ENCODE peak calls at places on chromosomes 2 and 18, in four cellular contexts. T is GM13976, Z is suprapubic skin, Y is AG10803. V is an unnamed sample.

GRCh38 chr2:147092266-147092665 is 752.6 kb upstream of the ACVR2A start:
- DNase-seq in T (no peak), Z (no peak), Y (no peak), V (no peak)

GRCh38 chr18:74929110-74929509 is 279.8 kb downstream of the PTGR3 start:
- DNase-seq in T (no peak), Z (no peak), Y (no peak), V (no peak)

GRCh38 chr2:20487392-20488135 is 40.7 kb downstream of the RHOB start:
- DNase-seq in T (no peak), Z (peak; percentile 53), Y (no peak), V (no peak)

GRCh38 chr2:152459116-152459515 is 124.1 kb downstream of the FMNL2 start:
- DNase-seq in T (no peak), Z (no peak), Y (no peak), V (no peak)

GRCh38 chr18:48643262-48643661 is 104.4 kb downstream of the CTIF start:
- DNase-seq in T (no peak), Z (no peak), Y (no peak), V (no peak)

GRCh38 chr18:31155498-31155897 is 7.2 kb downstream of the DSC1 start:
- DNase-seq in T (no peak), Z (no peak), Y (no peak), V (no peak)

GRCh38 chr2:102055346-102055975 is 63.7 kb downstream of the IL1R2 start:
- DNase-seq in T (no peak), Z (peak; percentile 49), Y (peak; percentile 49), V (no peak)

GRCh38 chr2:134406311-134406710 is 152.4 kb downstream of the MGAT5 start:
- DNase-seq in T (no peak), Z (no peak), Y (no peak), V (no peak)

GRCh38 chr2:16615687-16616615 is 49.7 kb downstream of the CYRIA start:
- DNase-seq in T (no peak), Z (no peak), Y (no peak), V (no peak)

GRCh38 chr2:60998628-60999545 is 18.6 kb upstream of the PEX13 start:
- DNase-seq in T (peak; percentile 61), Z (no peak), Y (peak; percentile 44), V (peak; percentile 45)

GRCh38 chr18:11955299-11956029 is 25.8 kb upstream of the IMPA2 start:
- DNase-seq in T (no peak), Z (no peak), Y (peak; percentile 83), V (no peak)

GRCh38 chr2:28766070-28766469 is 14.4 kb downstream of the PPP1CB start:
- DNase-seq in T (no peak), Z (no peak), Y (no peak), V (no peak)

GRCh38 chr2:70709275-70709674 is 58.7 kb downstream of the ADD2 start:
- DNase-seq in T (no peak), Z (no peak), Y (peak; percentile 48), V (no peak)

GRCh38 chr18:251572-251971 is 16.3 kb downstream of the THOC1 start:
- DNase-seq in T (no peak), Z (no peak), Y (no peak), V (no peak)

GRCh38 chr2:110716959-110717645 is 15.3 kb upstream of the ACOXL start:
- DNase-seq in T (no peak), Z (no peak), Y (peak; percentile 17), V (no peak)

GRCh38 chr18:56789889-56790180 is 138.7 kb downstream of the WDR7 start:
- DNase-seq in T (no peak), Z (no peak), Y (no peak), V (no peak)

GRCh38 chr18:63320041-63320689 is 596 bp upstream of the BCL2 start:
- DNase-seq in T (peak; percentile 90), Z (peak; percentile 90), Y (peak; percentile 77), V (peak; percentile 93)

GRCh38 chr2:179595284-179595683 is 266.1 kb downstream of the ZNF385B start:
- DNase-seq in T (no peak), Z (no peak), Y (no peak), V (no peak)

GRCh38 chr18:6406075-6406909 is 8.4 kb downstream of the L3MBTL4 start:
- DNase-seq in T (no peak), Z (peak; percentile 66), Y (peak; percentile 54), V (no peak)

GRCh38 chr2:60414731-60415130 is 138.7 kb downstream of the BCL11A start:
- DNase-seq in T (no peak), Z (no peak), Y (peak; percentile 84), V (no peak)

GRCh38 chr2:144454466-144455287 is 65.2 kb downstream of the ZEB2 start:
- DNase-seq in T (no peak), Z (no peak), Y (no peak), V (no peak)

GRCh38 chr2:16142383-16143361 is 202.3 kb downstream of the MYCN start:
- DNase-seq in T (no peak), Z (no peak), Y (no peak), V (no peak)

GRCh38 chr2:23530909-23531276 is 145.9 kb downstream of the KLHL29 start:
- DNase-seq in T (no peak), Z (no peak), Y (no peak), V (no peak)

GRCh38 chr2:213609570-213610170 is 325.4 kb downstream of the SPAG16 start:
- DNase-seq in T (no peak), Z (no peak), Y (no peak), V (no peak)

GRCh38 chr18:23800902-23801301 is 111.6 kb downstream of the LAMA3 start:
- DNase-seq in T (no peak), Z (no peak), Y (no peak), V (no peak)

GRCh38 chr18:23802817-23803216 is 113.6 kb downstream of the LAMA3 start:
- DNase-seq in T (no peak), Z (no peak), Y (no peak), V (no peak)

GRCh38 chr18:23805898-23806297 is 116.6 kb downstream of the LAMA3 start:
- DNase-seq in T (no peak), Z (no peak), Y (peak; percentile 20), V (no peak)

GRCh38 chr18:23799540-23799939 is 110.3 kb downstream of the LAMA3 start:
- DNase-seq in T (no peak), Z (no peak), Y (no peak), V (no peak)

GRCh38 chr18:23803755-23804154 is 114.5 kb downstream of the LAMA3 start:
- DNase-seq in T (no peak), Z (no peak), Y (no peak), V (no peak)
- TF ChIP-seq CTCF in T (no peak), Z (no peak), Y (no peak), V (no peak)

DNA sequence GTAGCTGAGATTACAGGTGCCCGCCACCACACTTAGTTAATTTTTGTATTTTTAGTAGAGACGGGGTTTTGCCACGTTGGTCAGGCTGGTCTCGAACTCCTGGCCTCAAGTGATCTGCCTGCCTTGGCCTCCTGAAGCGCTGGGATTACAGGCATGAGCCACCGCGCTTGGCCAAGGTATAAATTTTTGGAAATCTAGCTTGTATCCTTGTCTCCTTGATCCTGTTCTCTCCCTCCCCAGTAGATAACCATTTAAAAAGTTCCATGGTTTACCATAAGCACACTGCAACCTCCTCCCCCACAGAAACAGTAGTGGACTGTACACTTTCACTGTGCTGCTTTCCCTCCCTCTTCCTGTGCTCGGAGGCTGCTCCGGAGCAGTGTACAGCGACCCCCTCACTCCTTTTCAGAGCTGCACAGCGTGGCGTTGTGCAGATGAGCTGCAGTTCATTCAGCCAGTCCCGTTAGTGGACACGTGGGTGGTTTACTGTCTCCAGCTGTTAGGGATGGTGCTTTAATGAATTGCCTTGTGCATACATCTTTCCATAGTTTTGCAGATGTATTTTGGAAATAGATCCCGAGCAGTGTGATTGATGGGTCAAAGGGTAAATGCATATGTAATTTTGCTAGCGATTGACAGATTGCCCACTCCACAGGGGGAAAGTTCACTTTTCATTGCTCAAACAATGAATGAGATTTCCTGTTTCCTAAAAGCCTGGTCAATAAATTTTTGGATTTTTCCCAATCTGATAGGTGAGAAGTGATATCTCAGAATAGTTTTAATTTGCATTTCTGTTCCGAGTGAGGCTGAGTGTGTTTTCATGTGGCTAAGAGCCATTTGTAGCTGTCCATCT is 14.8 kb downstream of the ASB1 start:
- DNase-seq in T (no peak), Z (no peak), Y (no peak), V (no peak)
- TF ChIP-seq CTCF in T (no peak), Z (no peak), Y (no peak), V (no peak)

GRCh38 chr18:34867520-34867919 is 157.4 kb downstream of the DTNA start:
- DNase-seq in T (no peak), Z (no peak), Y (no peak), V (no peak)
- TF ChIP-seq CTCF in T (no peak), Z (no peak), Y (peak; percentile 17), V (no peak)

GRCh38 chr2:64012115-64012514 is 7.1 kb downstream of the VPS54 start:
- DNase-seq in T (no peak), Z (no peak), Y (no peak), V (no peak)
- TF ChIP-seq CTCF in T (no peak), Z (no peak), Y (no peak), V (no peak)

DNA sequence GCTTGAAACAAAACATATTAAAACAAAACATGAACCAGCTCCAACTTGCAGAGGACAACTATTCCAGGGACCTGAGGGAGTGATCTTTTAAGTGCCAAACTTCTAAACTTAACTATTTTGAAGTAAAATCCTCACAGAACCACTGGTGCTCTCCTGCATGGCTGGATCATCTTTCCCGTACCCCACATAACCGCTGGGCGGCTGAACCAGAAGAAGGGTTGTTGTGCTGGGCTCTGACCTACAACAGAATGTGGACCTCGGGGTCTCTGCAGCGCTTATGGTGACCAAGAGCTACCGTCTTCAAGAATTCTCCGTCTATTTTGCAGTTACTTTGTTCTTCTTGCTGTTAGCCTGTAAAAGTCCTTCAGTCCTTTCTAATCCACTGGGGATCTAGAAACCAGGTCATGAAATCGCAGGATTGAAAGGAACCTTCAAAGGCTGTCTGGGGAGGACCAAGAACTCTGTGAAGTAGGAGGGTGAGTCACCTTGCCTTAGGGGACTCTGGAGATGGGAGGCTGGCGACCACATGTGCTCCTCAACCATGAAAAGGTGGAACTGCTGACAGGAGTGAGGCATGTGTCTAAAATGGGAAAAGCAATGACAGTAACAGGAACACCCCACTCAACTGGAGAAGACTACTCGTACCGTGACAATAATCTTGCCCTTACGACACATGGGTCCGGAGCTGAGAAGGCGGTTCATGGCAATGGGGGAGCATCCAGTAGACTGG is 46.6 kb downstream of the HDLBP start:
- DNase-seq in T (no peak), Z (no peak), Y (peak; percentile 54), V (no peak)
- TF ChIP-seq CTCF in T (no peak), Z (no peak), Y (peak; percentile 28), V (no peak)

GRCh38 chr2:190701586-190701985 is 52.7 kb downstream of the NAB1 start:
- DNase-seq in T (no peak), Z (no peak), Y (no peak), V (no peak)

GRCh38 chr2:190695739-190696138 is 46.9 kb downstream of the NAB1 start:
- DNase-seq in T (no peak), Z (no peak), Y (no peak), V (no peak)

GRCh38 chr2:190697421-190697820 is 48.5 kb downstream of the NAB1 start:
- DNase-seq in T (no peak), Z (no peak), Y (no peak), V (no peak)

GRCh38 chr2:190696792-190697398 is 48.0 kb downstream of the NAB1 start:
- DNase-seq in T (no peak), Z (no peak), Y (no peak), V (no peak)

GRCh38 chr2:190698895-190699294 is 50.0 kb downstream of the NAB1 start:
- DNase-seq in T (no peak), Z (no peak), Y (no peak), V (no peak)
- TF ChIP-seq CTCF in T (no peak), Z (no peak), Y (peak; percentile 40), V (no peak)